ENCODE peak calls at places on chromosome 3, in six cellular contexts. I, S, N, Y, C and F are unnamed samples.

GRCh38 chr3:133983576-133984560 is 45.9 kb downstream of the SLCO2A1 start:
- DNase-seq in I (no peak), S (no peak), N (no peak), Y (no peak), C (no peak), F (no peak)

GRCh38 chr3:196694202-196694638 is 17.8 kb downstream of the CEP19 start:
- DNase-seq in I (no peak), S (peak; percentile 22), N (no peak), Y (no peak), C (no peak), F (no peak)

GRCh38 chr3:152365766-152366593 is 97.3 kb downstream of the MBNL1 start:
- DNase-seq in I (no peak), S (no peak), N (no peak), Y (no peak), C (no peak), F (no peak)

GRCh38 chr3:65425880-65426279 is 612.8 kb downstream of the MAGI1 start:
- DNase-seq in I (no peak), S (peak; percentile 12), N (peak; percentile 18), Y (peak; percentile 35), C (no peak), F (no peak)

GRCh38 chr3:57227930-57228733 is 603 bp downstream of the APPL1 start:
- DNase-seq in I (no peak), S (peak; percentile 26), N (no peak), Y (peak; percentile 61), C (no peak), F (no peak)

GRCh38 chr3:38493019-38493418 is 3.1 kb upstream of the EXOG start:
- DNase-seq in I (no peak), S (no peak), N (no peak), Y (no peak), C (no peak), F (no peak)

GRCh38 chr3:149599236-149599635 is 58.6 kb downstream of the WWTR1 start:
- DNase-seq in I (no peak), S (no peak), N (peak; percentile 87), Y (no peak), C (no peak), F (no peak)

GRCh38 chr3:112958749-112959560 is 15.9 kb downstream of the CD200R1 start:
- DNase-seq in I (no peak), S (no peak), N (no peak), Y (no peak), C (no peak), F (no peak)

GRCh38 chr3:124824286-124824915 is 62.8 kb downstream of the ITGB5 start:
- DNase-seq in I (no peak), S (no peak), N (no peak), Y (no peak), C (no peak), F (no peak)

GRCh38 chr3:118990818-118991560 is 43.7 kb downstream of the IGSF11 start:
- DNase-seq in I (no peak), S (no peak), N (no peak), Y (peak; percentile 28), C (no peak), F (no peak)

GRCh38 chr3:168546707-168547106 is 451.0 kb upstream of the GOLIM4 start:
- DNase-seq in I (no peak), S (no peak), N (no peak), Y (no peak), C (no peak), F (no peak)

GRCh38 chr3:33250712-33251111 is 26.5 kb upstream of the FBXL2 start:
- DNase-seq in I (no peak), S (no peak), N (no peak), Y (peak; percentile 33), C (no peak), F (no peak)

GRCh38 chr3:167843886-167844285 is 108.4 kb downstream of the SERPINI1 start:
- DNase-seq in I (no peak), S (no peak), N (no peak), Y (no peak), C (no peak), F (no peak)

GRCh38 chr3:167740961-167741587 is 5.6 kb downstream of the SERPINI1 start:
- DNase-seq in I (peak; percentile 38), S (peak; percentile 44), N (peak; percentile 43), Y (peak; percentile 75), C (no peak), F (peak; percentile 46)

GRCh38 chr3:47617061-47618010 is 38.7 kb upstream of the CSPG5 start:
- DNase-seq in I (no peak), S (no peak), N (peak; percentile 6), Y (no peak), C (no peak), F (no peak)

GRCh38 chr3:107068980-107069379 is 308.3 kb upstream of the CCDC54 start:
- DNase-seq in I (no peak), S (no peak), N (no peak), Y (no peak), C (no peak), F (no peak)

GRCh38 chr3:100062665-100063064 is 51.6 kb downstream of the FILIP1L start:
- DNase-seq in I (no peak), S (no peak), N (no peak), Y (no peak), C (no peak), F (no peak)

GRCh38 chr3:100059472-100059871 is 54.8 kb downstream of the FILIP1L start:
- DNase-seq in I (no peak), S (no peak), N (no peak), Y (no peak), C (no peak), F (no peak)

GRCh38 chr3:100057716-100058575 is 56.4 kb downstream of the FILIP1L start:
- DNase-seq in I (no peak), S (no peak), N (peak; percentile 11), Y (no peak), C (no peak), F (no peak)

GRCh38 chr3:100063929-100064461 is 50.3 kb downstream of the FILIP1L start:
- DNase-seq in I (no peak), S (no peak), N (peak; percentile 89), Y (no peak), C (no peak), F (no peak)

DNA sequence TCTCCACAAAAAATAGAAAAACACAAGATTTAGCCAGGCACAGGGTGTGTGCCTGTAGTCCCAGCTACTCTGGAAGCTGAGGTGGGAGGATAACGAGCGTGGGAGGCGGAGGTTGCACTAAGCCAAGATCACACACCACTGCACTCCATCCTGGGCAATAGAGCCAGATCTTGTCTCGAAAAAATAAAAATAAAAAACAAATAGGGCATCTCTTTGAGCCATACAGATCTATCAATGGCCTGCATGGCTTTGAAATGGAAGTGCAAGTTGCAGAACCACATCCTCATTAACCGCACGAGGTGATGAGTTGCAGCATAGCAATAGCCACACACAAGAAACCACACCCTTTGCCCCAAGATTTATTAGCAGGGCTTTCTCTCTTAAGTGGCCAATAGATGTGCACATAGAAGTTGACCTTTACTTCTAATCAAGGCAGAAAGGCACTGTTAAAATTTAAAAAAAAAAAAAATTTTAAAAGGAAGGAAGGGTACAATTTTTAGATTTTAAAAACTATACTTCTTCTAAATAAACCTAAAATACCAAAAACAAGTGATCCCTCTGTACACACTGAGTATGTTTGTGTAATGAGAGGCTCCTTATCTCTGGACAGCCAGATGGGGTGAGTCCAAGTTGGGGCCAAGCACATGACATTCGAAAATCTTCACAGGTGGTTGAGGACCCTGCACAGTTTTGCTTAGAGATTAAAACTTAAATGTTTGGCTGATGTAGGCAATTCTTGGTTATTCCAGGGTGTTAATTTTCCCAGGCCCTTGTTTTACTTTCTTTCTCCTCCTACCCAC is 53.4 kb downstream of the FILIP1L start:
- DNase-seq in I (no peak), S (no peak), N (no peak), Y (no peak), C (no peak), F (no peak)
- TF ChIP-seq REST in I (no peak), S (no peak), N (no peak), Y (no peak), C (no peak), F (no peak)

GRCh38 chr3:180646187-180646790 is 33.0 kb downstream of the CCDC39 start:
- DNase-seq in I (peak; percentile 2), S (peak; percentile 2), N (no peak), Y (peak; percentile 39), C (peak; percentile 7), F (no peak)
- TF ChIP-seq CTCF in I (peak; percentile 30), S (no peak), N (no peak), Y (peak; percentile 50), C (peak; percentile 38), F (no peak)

GRCh38 chr3:111936191-111936841 is 42.5 kb upstream of the ABHD10 start:
- DNase-seq in I (peak; percentile 60), S (peak; percentile 48), N (no peak), Y (no peak), C (no peak), F (no peak)
- TF ChIP-seq REST in I (no peak), S (no peak), N (no peak), Y (no peak), C (no peak), F (no peak)

DNA sequence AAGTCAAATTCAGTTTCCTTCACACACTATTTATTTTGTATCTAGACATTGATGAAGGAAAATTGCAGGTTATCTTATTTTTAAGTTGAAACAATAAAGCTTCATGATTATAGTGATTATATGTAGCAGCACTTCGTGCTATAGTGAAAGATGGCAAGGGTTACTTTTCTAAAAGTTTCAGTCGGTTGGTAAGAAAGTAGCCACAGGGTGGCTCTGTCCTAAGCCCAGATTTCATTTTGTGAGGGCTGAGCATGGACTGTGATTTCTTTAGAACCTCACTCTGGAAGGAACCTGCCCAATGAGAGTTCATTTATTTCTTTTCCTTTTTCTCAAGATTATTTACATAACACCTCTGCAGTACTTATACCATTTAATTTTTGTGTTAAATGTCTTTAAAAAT is 66.5 kb downstream of the NME9 start:
- DNase-seq in I (no peak), S (peak; percentile 0), N (no peak), Y (peak; percentile 16), C (no peak), F (no peak)
- TF ChIP-seq CTCF in I (no peak), S (no peak), N (no peak), Y (no peak), C (peak; percentile 39), F (no peak)

DNA sequence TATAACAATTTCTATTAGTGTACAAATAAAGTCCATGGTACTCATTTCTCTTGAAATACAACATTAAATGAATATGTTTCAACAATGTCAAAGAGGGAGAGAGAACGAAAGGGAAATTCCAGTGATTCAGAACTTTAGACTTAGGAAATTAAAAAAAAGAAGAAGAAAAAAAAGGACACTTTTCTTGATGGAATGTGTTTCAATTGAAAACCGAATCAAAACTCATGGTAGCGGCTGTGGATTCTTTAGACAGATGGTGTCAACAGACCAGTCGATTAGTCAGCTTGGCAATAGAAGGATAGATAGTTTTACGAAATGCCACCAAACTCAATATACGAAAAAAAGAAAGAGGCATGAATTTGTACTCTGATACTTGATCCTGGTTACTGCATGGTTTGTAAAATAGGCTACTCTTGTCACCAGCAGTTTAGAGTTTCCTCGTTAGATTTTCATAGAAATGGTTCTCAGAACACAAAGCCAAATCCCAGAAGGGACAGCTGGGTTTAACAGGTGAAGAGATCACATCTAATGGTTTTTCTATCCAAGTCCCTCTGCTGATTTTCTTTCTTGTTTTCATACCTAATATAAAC is 793.5 kb downstream of the ROBO1 start:
- DNase-seq in I (no peak), S (no peak), N (no peak), Y (no peak), C (no peak), F (no peak)
- TF ChIP-seq REST in I (no peak), S (no peak), N (no peak), Y (no peak), C (no peak), F (no peak)